ENCODE peak calls at places on chromosomes 12 and 14, in eight cellular contexts. B, V, X, M, W, P, C and F are unnamed samples.
A peak's percentile ranks its signal among the peaks of the same experiment; 100 is the strongest.

GRCh38 chr12:64178122-64178521 is 44.0 kb downstream of the KICS2 start:
- DNase-seq in B (no peak), V (peak; percentile 73), X (no peak), M (no peak), W (peak; percentile 86), P (peak; percentile 96), C (no peak), F (peak; percentile 86)

GRCh38 chr14:104442611-104443390 is 136.8 kb upstream of the C14orf180 start:
- DNase-seq in B (no peak), V (no peak), X (no peak), M (no peak), W (no peak), P (no peak), C (no peak), F (no peak)

GRCh38 chr14:49879683-49880204 is 13.1 kb upstream of the ARF6 start:
- DNase-seq in B (peak; percentile 94), V (peak; percentile 70), X (no peak), M (no peak), W (peak; percentile 68), P (peak; percentile 65), C (peak; percentile 21), F (peak; percentile 69)

GRCh38 chr14:54538055-54538454 is 28.3 kb downstream of the CGRRF1 start:
- DNase-seq in B (no peak), V (no peak), X (no peak), M (no peak), W (no peak), P (no peak), C (no peak), F (no peak)

GRCh38 chr14:56159066-56159465 is 40.9 kb downstream of the PELI2 start:
- DNase-seq in B (no peak), V (peak; percentile 2), X (no peak), M (no peak), W (no peak), P (no peak), C (no peak), F (no peak)

GRCh38 chr12:67477682-67478265 is 170.8 kb upstream of the DYRK2 start:
- DNase-seq in B (no peak), V (no peak), X (no peak), M (no peak), W (no peak), P (no peak), C (no peak), F (no peak)

GRCh38 chr12:119447618-119448017 is 113.1 kb downstream of the CCDC60 start:
- DNase-seq in B (no peak), V (no peak), X (no peak), M (no peak), W (no peak), P (no peak), C (no peak), F (no peak)

GRCh38 chr14:105420141-105420975 is 731 bp downstream of the MTA1 start:
- DNase-seq in B (peak; percentile 62), V (no peak), X (no peak), M (no peak), W (no peak), P (no peak), C (no peak), F (no peak)

GRCh38 chr12:123071401-123072304 is 79.2 kb downstream of the PITPNM2 start:
- DNase-seq in B (no peak), V (no peak), X (peak; percentile 46), M (peak; percentile 26), W (no peak), P (no peak), C (no peak), F (no peak)

GRCh38 chr12:53575502-53576264 is 50.5 kb downstream of the ATF7 start:
- DNase-seq in B (peak; percentile 64), V (peak; percentile 97), X (no peak), M (no peak), W (peak; percentile 84), P (peak; percentile 75), C (no peak), F (peak; percentile 84)

GRCh38 chr12:23510484-23510883 is 439.0 kb downstream of the SOX5 start:
- DNase-seq in B (no peak), V (no peak), X (no peak), M (no peak), W (no peak), P (no peak), C (no peak), F (no peak)

GRCh38 chr14:22112004-22112403 is 438.4 kb upstream of the OR4E1 start:
- DNase-seq in B (peak; percentile 80), V (peak; percentile 21), X (no peak), M (no peak), W (no peak), P (no peak), C (no peak), F (no peak)

GRCh38 chr14:75952489-75952888 is 29.3 kb downstream of the TGFB3 start:
- DNase-seq in B (no peak), V (no peak), X (no peak), M (no peak), W (no peak), P (no peak), C (no peak), F (no peak)

GRCh38 chr12:24230061-24230460 is 280.6 kb upstream of the SOX5 start:
- DNase-seq in B (no peak), V (no peak), X (no peak), M (peak; percentile 79), W (no peak), P (no peak), C (no peak), F (no peak)

GRCh38 chr12:71456316-71456715 is 16.7 kb downstream of the LGR5 start:
- DNase-seq in B (no peak), V (no peak), X (peak; percentile 14), M (peak; percentile 77), W (no peak), P (no peak), C (no peak), F (no peak)

GRCh38 chr12:6839482-6840201 is 1.1 kb upstream of the GNB3 start:
- DNase-seq in B (peak; percentile 97), V (no peak), X (no peak), M (no peak), W (no peak), P (no peak), C (no peak), F (no peak)

GRCh38 chr12:123971770-123972447 is 722 bp downstream of the CCDC92 start:
- DNase-seq in B (peak; percentile 55), V (peak; percentile 68), X (peak; percentile 62), M (peak; percentile 49), W (peak; percentile 57), P (no peak), C (peak; percentile 10), F (peak; percentile 43)